ENCODE peak calls at places on chromosomes 4 and X, in five cellular contexts. F is fibroblast of pulmonary artery, S is WTC11, M is pulmonary artery endothelial cell, Y is A549. P is an unnamed sample.

GRCh38 chr4:47154816-47155370 is 123.5 kb downstream of the GABRB1 start:
- DNase-seq in F (no peak), S (no peak), M (no peak), Y (no peak), P (no peak)

GRCh38 chr4:107317596-107317995 is 281.5 kb upstream of the DKK2 start:
- DNase-seq in F (no peak), S (no peak), M (no peak), Y (no peak), P (no peak)

GRCh38 chrX:50927127-50927526 is 16.6 kb downstream of the BMP15 start:
- DNase-seq in F (no peak), S (no peak), M (no peak), Y (no peak), P (no peak)

GRCh38 chr4:186137193-186137792 is 32.8 kb downstream of the FAM149A start:
- DNase-seq in F (peak), S (no peak), M (no peak), Y (peak), P (no peak)

GRCh38 chr4:25051534-25051933 is 20.8 kb upstream of the LGI2 start:
- DNase-seq in F (no peak), S (no peak), M (no peak), Y (no peak), P (no peak)

GRCh38 chr4:84952004-84952403 is 14.5 kb downstream of the WDFY3 start:
- DNase-seq in F (peak), S (no peak), M (no peak), Y (peak), P (no peak)

GRCh38 chr4:122744229-122744628 is 11.7 kb downstream of the BBS12 start:
- DNase-seq in F (peak), S (no peak), M (no peak), Y (no peak), P (no peak)

GRCh38 chr4:139642364-139642763 is 23.3 kb upstream of the MGST2 start:
- DNase-seq in F (peak), S (no peak), M (no peak), Y (no peak), P (no peak)

GRCh38 chr4:24104173-24104572 is 214.3 kb upstream of the PPARGC1A start:
- DNase-seq in F (peak), S (no peak), M (no peak), Y (no peak), P (no peak)

GRCh38 chr4:152278505-152279301 is 257.2 kb downstream of the FBXW7 start:
- DNase-seq in F (no peak), S (peak), M (no peak), Y (no peak), P (no peak)

GRCh38 chrX:30835373-30835772 is 53.7 kb downstream of the TAB3 start:
- DNase-seq in F (no peak), S (no peak), M (no peak), Y (no peak), P (no peak)

GRCh38 chr4:139890810-139891209 is 225.2 kb downstream of the MGST2 start:
- DNase-seq in F (peak), S (no peak), M (peak), Y (no peak), P (no peak)

GRCh38 chrX:105662248-105662647 is 160.1 kb upstream of the NRK start:
- DNase-seq in F (no peak), S (no peak), M (no peak), Y (no peak), P (no peak)

GRCh38 chr4:4937926-4938325 is 78.5 kb downstream of the MSX1 start:
- DNase-seq in F (no peak), S (no peak), M (no peak), Y (no peak), P (no peak)

GRCh38 chr4:17577660-17578481 is 873 bp downstream of the LAP3 start:
- DNase-seq in F (peak), S (peak), M (no peak), Y (peak), P (no peak)

GRCh38 chr4:122234686-122235085 is 82.6 kb downstream of the BLTP1 start:
- DNase-seq in F (no peak), S (no peak), M (no peak), Y (no peak), P (no peak)

GRCh38 chr4:139028191-139028661 is 12.6 kb downstream of the NOCT start:
- DNase-seq in F (no peak), S (peak), M (no peak), Y (no peak), P (no peak)

GRCh38 chr4:69907151-69907550 is 23.7 kb upstream of the CSN1S1 start:
- DNase-seq in F (peak), S (no peak), M (no peak), Y (no peak), P (no peak)

GRCh38 chr4:144356941-144357381 is 216.4 kb upstream of the GYPA start:
- DNase-seq in F (peak), S (no peak), M (no peak), Y (no peak), P (no peak)

GRCh38 chr4:55001538-55001937 is 123.9 kb downstream of the KDR start:
- DNase-seq in F (no peak), S (no peak), M (no peak), Y (no peak), P (no peak)

GRCh38 chrX:65681810-65682209 is 14.4 kb downstream of the MSN start:
- DNase-seq in F (no peak), S (no peak), M (no peak), Y (no peak), P (no peak)

GRCh38 chrX:13502590-13502989 is 66.8 kb upstream of the EGFL6 start:
- DNase-seq in F (no peak), S (no peak), M (no peak), Y (no peak), P (no peak)

GRCh38 chr4:168978001-168978700 is 31.9 kb downstream of the CBR4 start:
- DNase-seq in F (peak), S (no peak), M (no peak), Y (no peak), P (no peak)

GRCh38 chr4:124684301-124684700 is 28.2 kb downstream of the ANKRD50 start:
- DNase-seq in F (peak), S (no peak), M (no peak), Y (no peak), P (no peak)

GRCh38 chrX:128518508-128518907 is 466.3 kb upstream of the ACTRT1 start:
- DNase-seq in F (peak), S (no peak), M (no peak), Y (no peak), P (no peak)

GRCh38 chrX:74119016-74119910 is 184.7 kb upstream of the ZCCHC13 start:
- DNase-seq in F (peak), S (no peak), M (no peak), Y (peak), P (peak)

GRCh38 chrX:14267224-14267623 is 237.5 kb upstream of the GEMIN8 start:
- DNase-seq in F (no peak), S (no peak), M (no peak), Y (no peak), P (no peak)